ENCODE peak calls at places on chromosomes 13 and 19, in six cellular contexts. One of them, this sample, is unnamed.

GRCh38 chr19:2240881-2241760 is 4.5 kb downstream of the SF3A2 start:
- DNase-seq in uterus: no peak
- DNase-seq in OCI-LY7: no peak
- DNase-seq in vagina: no peak
- DNase-seq in breast epithelium: no peak
- DNase-seq in mucosa of descending colon: no peak
- DNase-seq in this sample: peak; percentile 66

GRCh38 chr13:31441804-31442487 is 242.2 kb downstream of the B3GLCT start:
- DNase-seq in OCI-LY7: no peak
- DNase-seq in vagina: no peak
- DNase-seq in uterus: peak; percentile 85
- DNase-seq in mucosa of descending colon: no peak
- DNase-seq in breast epithelium: no peak
- DNase-seq in this sample: no peak

GRCh38 chr13:24341439-24341838 is 32.1 kb downstream of the C1QTNF9 start:
- DNase-seq in uterus: no peak
- DNase-seq in mucosa of descending colon: no peak
- DNase-seq in breast epithelium: no peak
- DNase-seq in vagina: no peak
- DNase-seq in OCI-LY7: no peak
- DNase-seq in this sample: no peak

GRCh38 chr19:46932346-46932745 is 71.5 kb downstream of the ARHGAP35 start:
- DNase-seq in breast epithelium: no peak
- DNase-seq in uterus: no peak
- DNase-seq in OCI-LY7: no peak
- DNase-seq in vagina: no peak
- DNase-seq in mucosa of descending colon: no peak
- DNase-seq in this sample: no peak

GRCh38 chr19:3700242-3701032 is at the start of gene PIP5K1C:
- DNase-seq in mucosa of descending colon: peak; percentile 95
- DNase-seq in vagina: no peak
- DNase-seq in breast epithelium: peak; percentile 92
- DNase-seq in OCI-LY7: peak; percentile 91
- DNase-seq in uterus: peak; percentile 84
- DNase-seq in this sample: peak; percentile 95

GRCh38 chr13:42272115-42272756 is at the start of gene AKAP11:
- DNase-seq in mucosa of descending colon: peak; percentile 73
- DNase-seq in vagina: no peak
- DNase-seq in OCI-LY7: peak; percentile 74
- DNase-seq in uterus: peak; percentile 28
- DNase-seq in breast epithelium: peak; percentile 52
- DNase-seq in this sample: no peak

GRCh38 chr13:110306960-110307696 is at the start of the genes COL4A1 and COL4A2:
- DNase-seq in OCI-LY7: no peak
- DNase-seq in breast epithelium: peak; percentile 57
- DNase-seq in vagina: no peak
- DNase-seq in mucosa of descending colon: peak; percentile 69
- DNase-seq in uterus: peak; percentile 86
- DNase-seq in this sample: peak; percentile 95

GRCh38 chr13:26019881-26020535 is 31.8 kb downstream of the SHISA2 start:
- DNase-seq in breast epithelium: no peak
- DNase-seq in OCI-LY7: no peak
- DNase-seq in vagina: no peak
- DNase-seq in mucosa of descending colon: no peak
- DNase-seq in uterus: no peak
- DNase-seq in this sample: no peak

GRCh38 chr13:82501804-82502203 is 1380.5 kb downstream of the SLITRK1 start:
- DNase-seq in vagina: no peak
- DNase-seq in mucosa of descending colon: no peak
- DNase-seq in uterus: no peak
- DNase-seq in OCI-LY7: no peak
- DNase-seq in breast epithelium: no peak
- DNase-seq in this sample: no peak

GRCh38 chr19:45138303-45138751 is 22.5 kb downstream of the NKPD1 start:
- DNase-seq in mucosa of descending colon: no peak
- DNase-seq in breast epithelium: no peak
- DNase-seq in OCI-LY7: peak; percentile 78
- DNase-seq in uterus: no peak
- DNase-seq in vagina: no peak
- DNase-seq in this sample: no peak

GRCh38 chr19:2574971-2575630 is 99.2 kb downstream of the GADD45B start:
- DNase-seq in OCI-LY7: no peak
- DNase-seq in uterus: no peak
- DNase-seq in vagina: no peak
- DNase-seq in mucosa of descending colon: peak; percentile 9
- DNase-seq in breast epithelium: peak; percentile 37
- DNase-seq in this sample: no peak

GRCh38 chr19:2717638-2718541 is 3.3 kb downstream of the DIRAS1 start:
- DNase-seq in mucosa of descending colon: no peak
- DNase-seq in breast epithelium: no peak
- DNase-seq in uterus: no peak
- DNase-seq in OCI-LY7: no peak
- DNase-seq in vagina: no peak
- DNase-seq in this sample: peak; percentile 75

GRCh38 chr13:80342541-80343371 is 1.8 kb upstream of the SPRY2 start:
- DNase-seq in breast epithelium: peak; percentile 82
- DNase-seq in uterus: peak; percentile 71
- DNase-seq in OCI-LY7: peak; percentile 14
- DNase-seq in mucosa of descending colon: peak; percentile 93
- DNase-seq in vagina: no peak
- DNase-seq in this sample: peak; percentile 93
- TF ChIP-seq CTCF in breast epithelium: peak; percentile 96
- TF ChIP-seq CTCF in uterus: peak; percentile 92
- TF ChIP-seq CTCF in OCI-LY7: peak; percentile 80
- TF ChIP-seq CTCF in mucosa of descending colon: peak; percentile 97
- TF ChIP-seq CTCF in vagina: peak; percentile 92
- TF ChIP-seq CTCF in this sample: peak; percentile 84

GRCh38 chr13:50809133-50810090 is 34.1 kb downstream of the DLEU7 start:
- DNase-seq in uterus: no peak
- DNase-seq in breast epithelium: no peak
- DNase-seq in mucosa of descending colon: no peak
- DNase-seq in OCI-LY7: no peak
- DNase-seq in vagina: no peak
- DNase-seq in this sample: no peak
- H3K36me3 ChIP-seq in uterus: no peaks in the 10 kb centered on the region
- H3K36me3 ChIP-seq in breast epithelium: no peaks in the 10 kb centered on the region
- H3K36me3 ChIP-seq in mucosa of descending colon: no peaks in the 10 kb centered on the region
- H3K36me3 ChIP-seq in OCI-LY7: no peaks in the 10 kb centered on the region
- H3K36me3 ChIP-seq in vagina: no peaks in the 10 kb centered on the region
- H3K36me3 ChIP-seq in this sample: no peaks in the 10 kb centered on the region

GRCh38 chr13:33218020-33218419 is 67.5 kb downstream of the STARD13 start:
- DNase-seq in mucosa of descending colon: no peak
- DNase-seq in uterus: no peak
- DNase-seq in breast epithelium: no peak
- DNase-seq in vagina: no peak
- DNase-seq in OCI-LY7: no peak
- DNase-seq in this sample: no peak

GRCh38 chr13:33219926-33220325 is 65.6 kb downstream of the STARD13 start:
- DNase-seq in breast epithelium: no peak
- DNase-seq in OCI-LY7: no peak
- DNase-seq in vagina: no peak
- DNase-seq in uterus: no peak
- DNase-seq in mucosa of descending colon: no peak
- DNase-seq in this sample: no peak

GRCh38 chr13:33218426-33218825 is 67.1 kb downstream of the STARD13 start:
- DNase-seq in breast epithelium: no peak
- DNase-seq in vagina: no peak
- DNase-seq in OCI-LY7: no peak
- DNase-seq in uterus: no peak
- DNase-seq in mucosa of descending colon: no peak
- DNase-seq in this sample: no peak

GRCh38 chr13:33213797-33214196 is 71.8 kb downstream of the STARD13 start:
- DNase-seq in uterus: no peak
- DNase-seq in breast epithelium: no peak
- DNase-seq in mucosa of descending colon: no peak
- DNase-seq in vagina: no peak
- DNase-seq in OCI-LY7: no peak
- DNase-seq in this sample: no peak

DNA sequence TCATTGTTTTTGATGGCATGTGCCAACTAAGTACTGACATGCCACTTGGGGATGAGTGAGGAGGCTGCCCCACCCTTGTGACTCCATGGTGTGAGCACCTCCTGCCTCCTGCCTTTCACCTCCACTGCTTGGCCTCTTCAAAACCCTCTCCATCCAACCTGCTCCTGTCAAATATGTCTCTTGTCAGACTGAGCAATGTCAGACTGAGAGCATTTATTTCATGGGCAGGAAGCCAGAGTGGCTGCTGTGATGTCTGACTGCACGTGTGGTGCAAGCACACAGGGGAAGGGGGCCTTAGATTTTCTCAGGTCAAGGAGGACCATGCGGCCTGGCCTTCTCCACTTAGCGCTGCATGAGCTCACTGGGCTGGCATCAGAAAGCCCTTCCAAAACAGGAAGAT is 68.3 kb downstream of the STARD13 start:
- DNase-seq in mucosa of descending colon: no peak
- DNase-seq in uterus: no peak
- DNase-seq in OCI-LY7: no peak
- DNase-seq in vagina: no peak
- DNase-seq in breast epithelium: no peak
- DNase-seq in this sample: no peak
- H3K4me1 ChIP-seq in mucosa of descending colon: peaks cover 20% of the 10 kb centered on the region
- H3K4me1 ChIP-seq in uterus: peaks cover 4% of the 10 kb centered on the region
- H3K4me1 ChIP-seq in OCI-LY7: no peaks in the 10 kb centered on the region
- H3K4me1 ChIP-seq in vagina: peaks cover 61% of the 10 kb centered on the region
- H3K4me1 ChIP-seq in breast epithelium: no peaks in the 10 kb centered on the region
- H3K4me1 ChIP-seq in this sample: peaks cover 24% of the 10 kb centered on the region

DNA sequence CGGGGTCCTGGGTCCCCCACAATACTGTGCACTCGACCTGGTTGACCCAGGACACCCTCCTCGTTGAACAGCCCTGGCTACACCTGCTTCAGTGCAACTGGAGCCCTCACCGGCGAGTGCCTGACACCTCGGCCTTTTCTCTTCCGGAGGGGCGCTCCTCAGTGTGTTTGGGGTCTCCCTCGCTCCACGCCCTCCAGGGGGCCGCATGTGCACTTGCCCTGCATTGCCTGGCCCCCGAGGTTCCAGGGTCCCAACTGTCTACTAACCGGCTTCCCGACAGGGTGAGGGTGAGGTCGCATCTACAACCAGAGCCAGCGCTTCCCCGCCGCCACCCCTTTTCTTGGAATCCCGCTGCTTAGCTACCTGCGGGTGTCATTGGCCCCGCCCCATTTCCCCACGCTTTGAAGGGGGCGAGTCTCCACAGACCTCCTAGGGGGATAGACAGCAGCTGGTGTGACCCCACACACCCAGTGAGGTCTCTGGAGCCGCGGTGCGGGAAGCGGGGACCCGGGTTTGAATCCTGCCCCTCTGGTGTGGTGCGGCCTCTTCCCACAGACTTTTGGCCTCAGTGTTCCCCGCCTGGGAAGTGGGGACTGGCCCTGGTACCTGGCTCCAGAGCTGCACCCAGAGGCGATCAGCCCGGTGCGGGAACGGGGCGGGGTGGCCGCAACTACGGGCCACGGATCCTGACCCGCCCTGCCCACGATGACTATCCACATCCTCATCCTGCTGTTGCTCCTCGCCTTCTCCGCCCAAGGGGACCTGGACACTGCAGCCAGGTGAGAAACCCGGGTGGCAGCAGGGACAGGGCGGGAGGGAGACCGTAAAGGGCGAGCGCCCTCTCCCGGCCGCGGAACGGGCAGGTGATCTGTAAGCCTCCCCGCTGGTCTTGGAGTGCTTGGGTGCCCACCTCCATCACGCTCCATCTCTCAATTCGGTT is at the start of gene ADM5:
- DNase-seq in breast epithelium: peak; percentile 72
- DNase-seq in OCI-LY7: no peak
- DNase-seq in vagina: no peak
- DNase-seq in uterus: peak; percentile 63
- DNase-seq in mucosa of descending colon: peak; percentile 78
- DNase-seq in this sample: no peak
- TF ChIP-seq CTCF in breast epithelium: no peak
- TF ChIP-seq CTCF in OCI-LY7: no peak
- TF ChIP-seq CTCF in vagina: peak; percentile 48
- TF ChIP-seq CTCF in uterus: peak; percentile 54
- TF ChIP-seq CTCF in mucosa of descending colon: no peak
- TF ChIP-seq CTCF in this sample: peak; percentile 44

GRCh38 chr13:46778879-46779278 is 18.1 kb downstream of the ESD start:
- DNase-seq in uterus: no peak
- DNase-seq in breast epithelium: no peak
- DNase-seq in mucosa of descending colon: no peak
- DNase-seq in vagina: no peak
- DNase-seq in OCI-LY7: no peak
- DNase-seq in this sample: no peak
- H3K36me3 ChIP-seq in uterus: no peaks in the 10 kb centered on the region
- H3K36me3 ChIP-seq in breast epithelium: no peaks in the 10 kb centered on the region
- H3K36me3 ChIP-seq in mucosa of descending colon: no peaks in the 10 kb centered on the region
- H3K36me3 ChIP-seq in vagina: peaks cover 5% of the 10 kb centered on the region
- H3K36me3 ChIP-seq in OCI-LY7: peaks cover 61% of the 10 kb centered on the region
- H3K36me3 ChIP-seq in this sample: peaks cover 26% of the 10 kb centered on the region

GRCh38 chr19:35141627-35142401 is 1.2 kb upstream of the FXYD7 start:
- DNase-seq in OCI-LY7: peak; percentile 45
- DNase-seq in breast epithelium: no peak
- DNase-seq in vagina: no peak
- DNase-seq in uterus: peak; percentile 54
- DNase-seq in mucosa of descending colon: no peak
- DNase-seq in this sample: no peak

GRCh38 chr19:35140898-35141626 is 2.0 kb upstream of the FXYD7 start:
- DNase-seq in uterus: peak; percentile 95
- DNase-seq in mucosa of descending colon: peak; percentile 99
- DNase-seq in OCI-LY7: peak; percentile 96
- DNase-seq in vagina: no peak
- DNase-seq in breast epithelium: peak; percentile 93
- DNase-seq in this sample: peak; percentile 98

GRCh38 chr19:35138305-35138799 is 272 bp upstream of the FXYD1 start:
- DNase-seq in mucosa of descending colon: no peak
- DNase-seq in uterus: peak; percentile 79
- DNase-seq in breast epithelium: no peak
- DNase-seq in vagina: no peak
- DNase-seq in OCI-LY7: no peak
- DNase-seq in this sample: peak; percentile 88

GRCh38 chr19:35139618-35139943 is 957 bp downstream of the FXYD1 start:
- DNase-seq in vagina: no peak
- DNase-seq in uterus: no peak
- DNase-seq in OCI-LY7: no peak
- DNase-seq in breast epithelium: no peak
- DNase-seq in mucosa of descending colon: no peak
- DNase-seq in this sample: no peak

DNA sequence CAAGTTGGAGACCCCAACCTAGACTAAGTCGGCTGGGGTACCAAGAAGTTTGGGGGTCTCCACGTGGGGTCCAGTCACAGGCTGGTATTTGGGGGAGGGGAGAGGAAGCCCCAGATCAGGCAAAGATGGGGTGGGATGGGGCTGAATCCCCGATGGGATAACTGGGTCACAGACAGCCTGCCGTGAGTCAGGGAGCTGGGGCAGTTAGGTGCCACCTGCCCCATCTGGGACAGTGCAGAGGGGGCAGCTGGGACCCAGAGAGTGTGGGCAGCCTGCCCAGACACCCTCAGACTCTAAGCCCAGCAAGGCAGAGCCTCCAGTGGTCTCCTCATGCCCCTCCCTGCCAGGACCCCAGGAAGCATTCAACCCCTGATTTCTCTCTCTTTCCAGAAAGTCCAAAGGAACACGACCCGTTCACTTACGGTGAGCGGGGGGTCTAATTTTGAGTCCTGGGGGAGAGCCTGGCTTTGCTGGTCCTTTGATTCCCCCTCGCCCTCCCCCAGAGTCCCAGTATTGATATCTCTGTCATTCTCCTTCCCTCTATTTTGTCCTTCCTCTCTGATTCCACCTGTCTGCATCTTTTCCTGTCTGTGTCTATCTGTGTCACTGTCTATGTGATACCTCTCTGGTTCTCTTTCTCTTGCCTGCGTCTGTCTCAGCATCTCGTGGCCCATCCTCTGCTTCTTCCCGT is 1.7 kb downstream of the FXYD1 start:
- DNase-seq in breast epithelium: no peak
- DNase-seq in mucosa of descending colon: no peak
- DNase-seq in vagina: no peak
- DNase-seq in uterus: no peak
- DNase-seq in OCI-LY7: no peak
- DNase-seq in this sample: no peak
- H3K4me1 ChIP-seq in breast epithelium: peaks cover 5% of the 10 kb centered on the region
- H3K4me1 ChIP-seq in mucosa of descending colon: peaks cover 23% of the 10 kb centered on the region
- H3K4me1 ChIP-seq in vagina: peaks cover 72% of the 10 kb centered on the region
- H3K4me1 ChIP-seq in uterus: peaks cover 6% of the 10 kb centered on the region
- H3K4me1 ChIP-seq in OCI-LY7: peaks cover 49% of the 10 kb centered on the region
- H3K4me1 ChIP-seq in this sample: peaks cover 14% of the 10 kb centered on the region

This sample was measured in kidney.